ENCODE peak calls at places on chromosomes 5 and 9, in seven cellular contexts. T is gastrocnemius medialis, X is lower leg skin, N is osteocyte, Z is tibial artery, D is GM13977, F is A549. H is an unnamed sample.
A peak's percentile ranks its signal among the peaks of the same experiment; 100 is the strongest.

GRCh38 chr5:142644640-142645361 is 41.1 kb downstream of the FGF1 start:
- DNase-seq in D (no peak), F (peak; percentile 85), T (no peak), X (no peak), N (no peak), Z (no peak), H (no peak)

GRCh38 chr5:132103380-132103951 is 29.9 kb downstream of the CSF2 start:
- DNase-seq in D (peak; percentile 75), T (peak; percentile 33), N (no peak), F (peak; percentile 58), Z (peak; percentile 90), X (peak; percentile 66), H (peak; percentile 78)

GRCh38 chr5:111741270-111741669 is 15.7 kb downstream of the NREP start:
- DNase-seq in N (no peak), X (no peak), T (no peak), Z (no peak), F (no peak), D (peak; percentile 16), H (no peak)

GRCh38 chr5:7225826-7226225 is 170.1 kb upstream of the ADCY2 start:
- DNase-seq in F (no peak), X (no peak), Z (no peak), N (no peak), T (no peak), D (no peak), H (no peak)

GRCh38 chr5:172453206-172453985 is 929 bp downstream of the SH3PXD2B start:
- DNase-seq in T (no peak), D (no peak), Z (no peak), N (no peak), F (peak; percentile 54), X (no peak), H (no peak)

GRCh38 chr5:167413503-167413902 is 877.9 kb upstream of the WWC1 start:
- DNase-seq in X (no peak), F (no peak), N (no peak), T (no peak), Z (no peak), D (no peak), H (no peak)

GRCh38 chr9:89661956-89662717 is 57.3 kb downstream of the GADD45G start:
- DNase-seq in Z (peak; percentile 94), X (peak; percentile 94), F (peak; percentile 87), D (no peak), N (peak; percentile 92), T (peak; percentile 88), H (no peak)

GRCh38 chr5:73733219-73733618 is 107.2 kb downstream of the ARHGEF28 start:
- DNase-seq in N (no peak), T (no peak), F (no peak), D (no peak), Z (no peak), X (no peak), H (no peak)

GRCh38 chr9:87280421-87280820 is 217.2 kb upstream of the DAPK1 start:
- DNase-seq in N (no peak), F (no peak), X (no peak), T (no peak), Z (no peak), D (no peak), H (no peak)

GRCh38 chr9:125460883-125461475 is 199.4 kb downstream of the GAPVD1 start:
- DNase-seq in D (no peak), Z (no peak), F (no peak), X (no peak), T (no peak), N (no peak), H (no peak)

GRCh38 chr9:83119873-83120272 is 56.9 kb upstream of the RASEF start:
- DNase-seq in F (no peak), Z (no peak), D (no peak), X (no peak), T (no peak), N (no peak), H (no peak)

GRCh38 chr9:131999692-132000551 is 79.7 kb downstream of the MED27 start:
- DNase-seq in Z (no peak), D (no peak), T (no peak), X (no peak), N (no peak), F (no peak), H (no peak)

GRCh38 chr9:8533681-8534080 is 734.1 kb upstream of the DMAC1 start:
- DNase-seq in F (no peak), X (no peak), Z (no peak), D (no peak), T (no peak), N (no peak), H (no peak)

GRCh38 chr5:428219-428618 is 14.8 kb upstream of the EXOC3 start:
- DNase-seq in X (no peak), N (peak; percentile 67), D (no peak), T (no peak), Z (no peak), F (no peak), H (no peak)

GRCh38 chr5:107011530-107012115 is 659.1 kb downstream of the EFNA5 start:
- DNase-seq in Z (no peak), D (no peak), T (peak; percentile 33), F (no peak), N (no peak), X (no peak), H (no peak)

GRCh38 chr9:83749706-83750105 is 41.9 kb upstream of the UBQLN1 start:
- DNase-seq in F (no peak), Z (no peak), N (no peak), T (no peak), X (no peak), D (no peak), H (no peak)

GRCh38 chr9:104725014-104725413 is 22.5 kb upstream of the NIPSNAP3A start:
- DNase-seq in Z (no peak), X (no peak), F (no peak), T (no peak), N (no peak), D (no peak), H (no peak)

GRCh38 chr9:116337015-116337414 is 183.4 kb downstream of the PAPPA start:
- DNase-seq in N (no peak), F (no peak), T (no peak), D (no peak), X (no peak), Z (no peak), H (no peak)

GRCh38 chr5:159730285-159730684 is 186.0 kb upstream of the ADRA1B start:
- DNase-seq in Z (no peak), X (no peak), F (no peak), N (no peak), T (no peak), D (no peak), H (no peak)

GRCh38 chr5:134003957-134004625 is 684 bp downstream of the VDAC1 start:
- DNase-seq in N (peak; percentile 85), D (peak; percentile 78), F (no peak), T (peak; percentile 49), Z (peak; percentile 55), X (peak; percentile 44), H (peak; percentile 81)

DNA sequence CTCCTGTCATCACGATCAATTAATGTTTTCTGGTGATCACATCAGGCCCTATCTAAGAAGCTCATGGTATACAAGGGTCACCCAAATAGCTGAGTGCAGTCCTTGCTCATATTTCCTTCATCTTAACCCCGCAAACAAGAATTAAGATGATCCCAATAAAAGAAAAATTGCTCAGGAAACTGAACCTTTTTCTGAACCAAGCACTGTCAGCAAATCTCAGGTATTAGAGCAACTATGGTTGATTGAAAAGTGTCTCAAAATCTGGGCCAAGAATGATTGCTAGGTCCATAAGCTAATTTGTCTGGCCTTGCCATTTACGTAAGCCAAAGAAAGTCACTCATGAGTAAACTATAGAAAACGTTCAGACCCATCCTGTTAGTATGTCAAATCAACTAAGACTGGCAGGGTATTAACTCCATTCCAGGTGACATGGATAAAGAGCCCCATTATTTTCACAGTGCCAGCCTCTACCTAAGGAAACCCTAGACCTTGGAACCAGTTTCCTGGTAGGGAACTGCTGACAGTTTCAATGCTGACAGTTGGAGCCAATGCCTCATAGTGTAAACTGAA is 209.3 kb downstream of the DEPDC1B start:
- DNase-seq in F (no peak), Z (no peak), X (no peak), T (no peak), N (no peak), D (no peak), H (no peak)
- TF ChIP-seq CTCF in F (no peak), Z (no peak), X (no peak), T (no peak), N (no peak), D (no peak), H (no peak)

DNA sequence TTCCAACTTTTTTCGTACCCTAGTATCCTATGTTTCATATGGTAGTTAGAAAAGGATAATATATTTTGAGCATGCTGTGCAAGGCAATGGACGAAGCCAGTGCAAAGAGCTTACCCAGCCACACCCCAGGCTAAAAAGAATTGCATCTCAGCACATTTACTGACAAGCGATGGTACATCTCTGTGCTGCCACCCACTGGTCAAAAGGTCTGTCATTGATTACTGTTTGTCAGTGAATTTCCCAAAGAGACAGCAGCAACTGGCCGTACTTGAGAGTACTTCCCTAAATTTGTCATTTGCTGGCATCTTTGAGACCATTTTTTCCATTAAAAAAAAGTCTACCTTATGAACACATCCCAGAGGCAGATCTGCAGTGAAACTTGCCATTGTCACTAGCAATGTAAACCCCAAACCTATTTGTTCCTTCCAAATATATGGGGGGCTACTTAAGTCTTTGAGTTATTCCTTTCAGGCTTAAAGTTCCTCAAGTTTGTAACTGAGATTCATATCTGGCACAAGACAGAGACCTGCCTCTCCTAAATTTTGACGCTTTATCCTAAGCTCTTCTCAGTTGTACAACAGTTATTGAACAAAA is 184.3 kb downstream of the CTNND2 start:
- DNase-seq in Z (peak; percentile 48), X (peak; percentile 45), F (no peak), T (no peak), N (no peak), D (peak; percentile 11), H (peak; percentile 12)
- TF ChIP-seq CTCF in Z (no peak), X (no peak), F (no peak), T (no peak), N (peak; percentile 34), D (peak; percentile 58), H (peak; percentile 37)

DNA sequence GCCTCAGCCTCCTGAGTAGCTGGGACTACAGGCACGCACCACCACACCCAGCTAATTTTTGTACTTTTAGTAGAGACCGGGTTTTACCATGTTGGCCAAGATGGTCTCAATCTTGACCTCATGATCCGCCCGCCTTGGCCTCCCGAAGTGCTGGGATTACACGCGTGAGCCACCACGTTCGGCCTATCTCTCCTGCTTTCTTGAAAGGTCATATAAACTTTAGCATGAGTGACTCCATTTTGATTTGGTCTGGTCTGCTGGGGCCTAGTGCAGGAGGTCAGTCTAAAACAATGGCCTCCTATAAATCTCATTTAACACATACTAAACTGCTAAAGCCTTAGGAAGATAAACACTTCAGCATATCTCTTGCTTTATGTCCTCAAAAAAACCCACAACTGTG is 50.6 kb upstream of the GLDC start:
- DNase-seq in N (no peak), F (no peak), D (no peak), Z (no peak), T (no peak), X (no peak), H (no peak)
- TF ChIP-seq CTCF in N (no peak), F (no peak), D (no peak), Z (no peak), T (no peak), X (no peak), H (no peak)

DNA sequence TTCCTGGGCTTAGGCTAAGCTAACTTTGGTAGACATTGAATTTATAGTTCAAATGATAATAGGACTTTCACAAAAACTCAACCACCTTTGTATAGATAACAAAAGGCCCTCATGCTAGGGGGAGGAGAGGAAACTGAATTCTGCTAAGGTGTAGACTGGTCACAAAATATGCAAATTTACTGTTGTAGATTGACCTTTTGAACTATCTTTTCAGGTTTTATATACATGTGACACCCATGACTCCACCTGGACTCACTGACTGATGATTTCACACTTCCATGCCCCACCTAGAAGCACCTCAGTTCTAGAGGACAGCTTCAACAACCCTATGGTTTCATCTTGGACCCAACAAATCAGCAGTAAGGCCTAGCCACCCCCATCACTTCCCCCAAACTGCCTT is 165.7 kb downstream of the CEMIP2 start:
- DNase-seq in D (no peak), X (no peak), F (no peak), T (no peak), N (no peak), Z (no peak), H (no peak)
- TF ChIP-seq CTCF in D (no peak), X (no peak), F (no peak), T (no peak), N (no peak), Z (no peak), H (no peak)

H was measured in GM13976.